ENCODE peak calls at places on chromosome 7, in eight cellular contexts. O is endothelial cell, H is pancreas, T is fibroblast of lung, A is type B pancreatic cell, E is brain microvascular endothelial cell, M is Peyer's patch, V is Panc1. I is an unnamed sample.

GRCh38 chr7:145534301-145534700 is 582.3 kb upstream of the CNTNAP2 start:
- DNase-seq in O (no peak), H (no peak), T (no peak), A (no peak), E (no peak), M (no peak), V (no peak), I (no peak)

GRCh38 chr7:138001529-138002095 is at the start of gene CREB3L2:
- DNase-seq in O (peak), H (peak), T (peak), A (peak), E (peak), M (peak), V (no peak), I (peak)

GRCh38 chr7:92987095-92987494 is 130.7 kb downstream of the SAMD9 start:
- DNase-seq in O (no peak), H (no peak), T (peak), A (no peak), E (peak), M (no peak), V (no peak), I (no peak)

GRCh38 chr7:122143751-122144711 is at the start of gene AASS:
- DNase-seq in O (peak), H (peak), T (peak), A (peak), E (peak), M (peak), V (peak), I (peak)

GRCh38 chr7:70710651-70711050 is 421.3 kb upstream of the GALNT17 start:
- DNase-seq in O (no peak), H (no peak), T (peak), A (no peak), E (no peak), M (no peak), V (no peak), I (no peak)

GRCh38 chr7:105786520-105786919 is 89.9 kb downstream of the ATXN7L1 start:
- DNase-seq in O (no peak), H (no peak), T (no peak), A (no peak), E (no peak), M (no peak), V (no peak), I (no peak)

GRCh38 chr7:105408791-105409410 is 20.2 kb upstream of the SRPK2 start:
- DNase-seq in O (no peak), H (no peak), T (no peak), A (no peak), E (no peak), M (no peak), V (no peak), I (no peak)

GRCh38 chr7:81534996-81535395 is 234.9 kb downstream of the HGF start:
- DNase-seq in O (no peak), H (no peak), T (peak), A (no peak), E (no peak), M (no peak), V (no peak), I (no peak)

GRCh38 chr7:45400680-45401079 is 173.5 kb upstream of the ADCY1 start:
- DNase-seq in O (no peak), H (no peak), T (no peak), A (no peak), E (no peak), M (no peak), V (no peak), I (no peak)

GRCh38 chr7:54705436-54705835 is 53.6 kb downstream of the SEC61G start:
- DNase-seq in O (no peak), H (no peak), T (peak), A (no peak), E (peak), M (no peak), V (no peak), I (no peak)

GRCh38 chr7:148911626-148912025 is 27.5 kb upstream of the EZH2 start:
- DNase-seq in O (no peak), H (no peak), T (no peak), A (no peak), E (no peak), M (no peak), V (no peak), I (no peak)

GRCh38 chr7:21675255-21675654 is 132.4 kb downstream of the DNAH11 start:
- DNase-seq in O (no peak), H (no peak), T (peak), A (no peak), E (no peak), M (no peak), V (no peak), I (no peak)

GRCh38 chr7:27611043-27611442 is 51.6 kb downstream of the HIBADH start:
- DNase-seq in O (no peak), H (no peak), T (peak), A (no peak), E (no peak), M (no peak), V (no peak), I (no peak)

GRCh38 chr7:5036446-5036845 is 9.2 kb upstream of the RBAK start:
- DNase-seq in O (no peak), H (no peak), T (no peak), A (no peak), E (no peak), M (no peak), V (no peak), I (no peak)

GRCh38 chr7:159039716-159040115 is 105.0 kb downstream of the VIPR2 start:
- DNase-seq in O (no peak), H (no peak), T (no peak), A (no peak), E (no peak), M (no peak), V (no peak), I (no peak)

GRCh38 chr7:47145326-47145725 is 436.6 kb downstream of the TNS3 start:
- DNase-seq in O (no peak), H (no peak), T (no peak), A (no peak), E (no peak), M (no peak), V (no peak), I (no peak)

GRCh38 chr7:16904086-16904485 is 22.3 kb upstream of the AGR3 start:
- DNase-seq in O (no peak), H (no peak), T (peak), A (no peak), E (no peak), M (no peak), V (no peak), I (no peak)

GRCh38 chr7:46545790-46546189 is 624.7 kb upstream of the IGFBP3 start:
- DNase-seq in O (no peak), H (no peak), T (peak), A (no peak), E (peak), M (no peak), V (peak), I (no peak)

GRCh38 chr7:120402368-120402767 is 129.4 kb downstream of the KCND2 start:
- DNase-seq in O (no peak), H (no peak), T (peak), A (no peak), E (no peak), M (no peak), V (no peak), I (no peak)

GRCh38 chr7:142879060-142879459 is 6.5 kb downstream of the TRPV6 start:
- DNase-seq in O (no peak), H (no peak), T (no peak), A (no peak), E (no peak), M (no peak), V (no peak), I (no peak)

GRCh38 chr7:45217358-45217757 is 59.8 kb downstream of the RAMP3 start:
- DNase-seq in O (no peak), H (no peak), T (no peak), A (no peak), E (no peak), M (no peak), V (no peak), I (peak)

GRCh38 chr7:30906520-30907240 is 5.0 kb upstream of the AQP1 start:
- DNase-seq in O (no peak), H (no peak), T (peak), A (no peak), E (no peak), M (no peak), V (no peak), I (no peak)

GRCh38 chr7:128257458-128257857 is 16.4 kb downstream of the LEP start:
- DNase-seq in O (no peak), H (no peak), T (no peak), A (no peak), E (no peak), M (no peak), V (no peak), I (no peak)

GRCh38 chr7:143454091-143454729 is 11.0 kb downstream of the TAS2R60 start:
- DNase-seq in O (no peak), H (no peak), T (peak), A (no peak), E (no peak), M (no peak), V (no peak), I (no peak)

GRCh38 chr7:70696139-70696782 is 435.7 kb upstream of the GALNT17 start:
- DNase-seq in O (no peak), H (no peak), T (peak), A (no peak), E (peak), M (no peak), V (no peak), I (no peak)

GRCh38 chr7:1611708-1612241 is 41.9 kb upstream of the PSMG3 start:
- DNase-seq in O (no peak), H (no peak), T (peak), A (no peak), E (peak), M (no peak), V (no peak), I (no peak)

GRCh38 chr7:4102231-4102841 is 579.8 kb upstream of the FOXK1 start:
- DNase-seq in O (no peak), H (no peak), T (no peak), A (no peak), E (no peak), M (no peak), V (no peak), I (no peak)

GRCh38 chr7:135801045-135801693 is 52.6 kb upstream of the FAM180A start:
- DNase-seq in O (peak), H (peak), T (peak), A (no peak), E (peak), M (no peak), V (peak), I (peak)

GRCh38 chr7:120725376-120726039 is 132.4 kb downstream of the TSPAN12 start:
- DNase-seq in O (no peak), H (no peak), T (peak), A (no peak), E (peak), M (no peak), V (no peak), I (no peak)

GRCh38 chr7:7641129-7641663 is 644 bp downstream of the UMAD1 start:
- DNase-seq in O (peak), H (no peak), T (no peak), A (no peak), E (no peak), M (no peak), V (no peak), I (peak)

GRCh38 chr7:147014596-147014995 is 898.0 kb downstream of the CNTNAP2 start:
- DNase-seq in O (no peak), H (no peak), T (no peak), A (no peak), E (no peak), M (no peak), V (no peak), I (no peak)

GRCh38 chr7:106947244-106947728 is 82.2 kb downstream of the PIK3CG start:
- DNase-seq in O (peak), H (peak), T (peak), A (no peak), E (peak), M (peak), V (peak), I (peak)

GRCh38 chr7:28953628-28954027 is 4.5 kb downstream of the TRIL start:
- DNase-seq in O (no peak), H (no peak), T (peak), A (no peak), E (peak), M (no peak), V (no peak), I (peak)

GRCh38 chr7:16492513-16493062 is 27.1 kb upstream of the SOSTDC1 start:
- DNase-seq in O (no peak), H (no peak), T (peak), A (no peak), E (peak), M (no peak), V (no peak), I (no peak)

GRCh38 chr7:137957887-137958286 is 44.0 kb downstream of the CREB3L2 start:
- DNase-seq in O (no peak), H (no peak), T (no peak), A (no peak), E (peak), M (no peak), V (no peak), I (no peak)

GRCh38 chr7:69776611-69777010 is 178.3 kb downstream of the AUTS2 start:
- DNase-seq in O (no peak), H (no peak), T (peak), A (no peak), E (no peak), M (no peak), V (no peak), I (no peak)

GRCh38 chr7:111561659-111561908 is 708 bp downstream of the IMMP2L start:
- DNase-seq in O (no peak), H (no peak), T (peak), A (no peak), E (peak), M (no peak), V (no peak), I (no peak)

GRCh38 chr7:6589829-6590644 is at the start of gene INTS15:
- DNase-seq in O (peak), H (peak), T (peak), A (peak), E (peak), M (peak), V (no peak), I (peak)
- TF ChIP-seq CTCF in O (peak), H (peak), T (peak), A (peak), E (peak), M (peak), V (peak), I (peak)

GRCh38 chr7:100476903-100477870 is 1.8 kb downstream of the TSC22D4 start:
- DNase-seq in O (no peak), H (no peak), T (no peak), A (no peak), E (no peak), M (peak), V (no peak), I (no peak)
- TF ChIP-seq CTCF in O (no peak), H (no peak), T (no peak), A (no peak), E (peak), M (no peak), V (no peak), I (no peak)

DNA sequence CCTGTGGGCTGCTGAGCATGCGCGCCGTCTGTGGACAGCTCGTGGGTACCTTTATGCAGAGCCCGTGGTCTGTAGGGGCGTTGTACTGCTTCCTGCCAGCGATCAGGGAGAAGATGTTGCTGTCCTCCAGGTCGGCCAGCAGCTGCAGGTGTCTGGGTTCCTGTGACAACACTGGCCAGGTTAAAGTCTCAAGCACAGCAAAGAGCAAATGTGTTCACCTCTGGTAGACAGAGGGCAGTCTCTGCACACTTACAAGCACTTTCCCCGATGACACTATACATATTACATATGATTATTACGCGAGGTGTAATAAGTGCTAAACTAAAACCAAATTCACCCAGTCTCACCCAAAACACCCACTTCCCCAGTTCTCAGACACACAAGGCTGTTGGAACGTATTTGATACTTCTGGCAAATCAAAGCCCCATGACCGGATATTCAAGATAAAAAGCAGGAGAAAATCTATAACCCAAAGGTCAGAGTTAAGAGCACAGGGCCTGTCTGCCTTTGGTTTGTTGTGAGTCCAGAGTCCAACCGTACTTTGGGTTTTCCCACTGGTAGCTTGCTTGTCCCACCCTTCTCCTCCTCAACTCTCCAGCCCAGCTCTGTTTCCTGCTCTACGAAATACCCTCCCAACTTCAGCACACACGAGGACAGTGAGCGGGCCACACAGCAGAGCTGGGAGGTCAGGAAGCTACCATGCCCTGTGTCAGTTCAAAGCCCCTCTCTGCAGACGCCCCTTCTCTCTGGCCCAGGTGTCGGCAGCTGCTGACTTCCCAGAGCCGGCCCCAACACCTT is 49.7 kb upstream of the DDC start:
- DNase-seq in O (no peak), H (peak), T (no peak), A (no peak), E (no peak), M (peak), V (no peak), I (no peak)
- TF ChIP-seq CTCF in O (no peak), H (no peak), T (peak), A (peak), E (peak), M (peak), V (peak), I (no peak)

GRCh38 chr7:50782376-50783208 is at the start of gene GRB10:
- DNase-seq in O (peak), H (peak), T (peak), A (no peak), E (no peak), M (no peak), V (no peak), I (peak)
- TF ChIP-seq CTCF in O (no peak), H (no peak), T (no peak), A (peak), E (peak), M (peak), V (peak), I (peak)

DNA sequence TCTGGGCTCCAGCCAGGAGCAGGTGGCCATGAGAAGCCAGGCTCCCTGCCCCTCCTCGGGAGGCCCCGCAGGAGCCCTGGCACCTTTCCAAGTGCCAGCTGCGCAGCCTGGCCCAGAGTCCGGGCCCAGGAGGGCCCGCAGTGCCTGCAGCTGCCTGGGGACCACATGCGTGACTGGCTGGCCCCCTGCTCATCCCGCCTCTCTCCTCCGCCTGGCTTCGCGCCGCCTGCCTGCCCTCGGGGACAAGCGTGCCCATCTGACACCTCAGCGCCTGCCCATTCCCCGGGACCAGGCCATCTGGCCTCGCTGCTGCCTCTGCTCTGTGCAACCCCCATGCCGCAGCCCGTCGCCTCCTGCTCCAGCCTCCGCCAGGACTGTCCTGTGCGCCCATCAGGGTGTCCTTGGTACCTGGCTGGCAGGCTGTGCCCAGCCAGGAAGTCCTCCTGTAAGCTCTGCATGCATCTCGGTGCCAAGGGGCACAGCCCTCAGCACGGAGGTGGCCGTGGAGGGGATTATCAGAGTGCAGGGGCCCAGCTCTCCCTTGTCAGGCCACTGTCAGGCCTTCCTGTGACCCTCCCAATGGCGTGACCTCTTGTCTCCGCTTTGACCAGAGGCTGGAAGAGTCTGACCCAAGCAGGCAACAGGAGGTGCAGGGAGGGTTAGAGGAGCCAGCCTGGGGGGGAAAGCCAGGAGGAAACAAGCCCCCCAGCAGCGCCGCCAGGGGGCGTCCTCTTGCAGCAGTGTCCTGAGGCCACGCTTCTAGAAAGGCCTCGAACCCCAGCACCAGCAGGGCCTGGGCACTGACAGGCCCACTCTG is 50.5 kb downstream of the TMEM209 start:
- DNase-seq in O (peak), H (peak), T (no peak), A (peak), E (no peak), M (no peak), V (no peak), I (no peak)
- TF ChIP-seq CTCF in O (peak), H (no peak), T (no peak), A (peak), E (peak), M (no peak), V (no peak), I (peak)

GRCh38 chr7:15323545-15323944 is 238.3 kb downstream of the AGMO start:
- DNase-seq in O (no peak), H (no peak), T (no peak), A (no peak), E (no peak), M (no peak), V (no peak), I (no peak)

GRCh38 chr7:15330943-15331342 is 230.9 kb downstream of the AGMO start:
- DNase-seq in O (no peak), H (no peak), T (no peak), A (no peak), E (no peak), M (no peak), V (no peak), I (no peak)

GRCh38 chr7:15326044-15326644 is 235.7 kb downstream of the AGMO start:
- DNase-seq in O (no peak), H (no peak), T (peak), A (no peak), E (peak), M (no peak), V (peak), I (no peak)
- TF ChIP-seq CTCF in O (peak), H (peak), T (peak), A (peak), E (peak), M (peak), V (peak), I (peak)

GRCh38 chr7:114422478-114423217 is 8.0 kb downstream of the FOXP2 start:
- DNase-seq in O (no peak), H (no peak), T (no peak), A (no peak), E (no peak), M (no peak), V (no peak), I (no peak)
- TF ChIP-seq CTCF in O (peak), H (no peak), T (peak), A (peak), E (peak), M (peak), V (peak), I (peak)

GRCh38 chr7:35820858-35821257 is 20.0 kb downstream of the SEPTIN7 start:
- DNase-seq in O (no peak), H (no peak), T (no peak), A (no peak), E (no peak), M (no peak), V (no peak), I (no peak)
- TF ChIP-seq CTCF in O (no peak), H (no peak), T (no peak), A (no peak), E (no peak), M (no peak), V (no peak), I (no peak)